ENCODE peak calls at places on chromosomes 1 and 21, in nine cellular contexts. E, U, F, N, A, W, D, X and Z are unnamed samples.

GRCh38 chr1:112557385-112557784 is 48.6 kb downstream of the WNT2B start:
- DNase-seq in E (no peak), X (no peak), D (no peak), U (peak), F (no peak), N (no peak), W (no peak), A (peak), Z (no peak)

GRCh38 chr1:78408830-78409229 is 81.9 kb upstream of the PTGFR start:
- DNase-seq in U (peak), F (peak), A (peak), N (no peak), X (no peak), E (no peak), W (no peak), D (no peak), Z (no peak)

GRCh38 chr21:43712268-43712942 is 6.5 kb upstream of the PDXK start:
- DNase-seq in U (peak), E (no peak), F (no peak), A (peak), X (no peak), D (peak), W (no peak), N (peak), Z (no peak)

GRCh38 chr1:96722161-96722908 is 751 bp downstream of the PTBP2 start:
- DNase-seq in E (peak), F (peak), W (peak), A (peak), X (peak), D (peak), U (peak), N (peak), Z (peak)

GRCh38 chr1:152902676-152903075 is 5.7 kb upstream of the IVL start:
- DNase-seq in X (no peak), E (no peak), N (no peak), F (no peak), W (no peak), D (no peak), U (no peak), A (no peak), Z (no peak)

GRCh38 chr1:29956343-29957030 is 720.2 kb downstream of the PTPRU start:
- DNase-seq in X (no peak), N (no peak), D (no peak), F (no peak), U (no peak), E (peak), A (no peak), W (no peak), Z (no peak)

GRCh38 chr1:35558374-35559316 is 1.0 kb downstream of the NCDN start:
- DNase-seq in U (no peak), F (no peak), W (no peak), N (no peak), X (peak), D (no peak), E (no peak), A (no peak), Z (no peak)

GRCh38 chr1:25148673-25149300 is 83.5 kb downstream of the SYF2 start:
- DNase-seq in E (no peak), A (no peak), U (peak), N (no peak), X (no peak), F (no peak), D (no peak), W (no peak), Z (no peak)

GRCh38 chr1:17012775-17013501 is 1.2 kb upstream of the ATP13A2 start:
- DNase-seq in U (no peak), F (no peak), N (peak), A (peak), X (no peak), D (peak), W (no peak), E (no peak), Z (no peak)

GRCh38 chr1:229631148-229631547 is 5.1 kb downstream of the URB2 start:
- DNase-seq in W (no peak), X (no peak), E (no peak), A (no peak), N (no peak), F (no peak), D (no peak), U (no peak), Z (no peak)

GRCh38 chr21:39651206-39651605 is 38.5 kb downstream of the B3GALT5 start:
- DNase-seq in E (no peak), F (no peak), X (no peak), A (peak), U (no peak), W (no peak), N (no peak), D (no peak), Z (no peak)

GRCh38 chr1:193537266-193538003 is 351.0 kb upstream of the B3GALT2 start:
- DNase-seq in E (no peak), U (no peak), X (no peak), N (no peak), W (no peak), F (no peak), A (no peak), D (no peak), Z (no peak)

GRCh38 chr1:112247036-112247597 is 148.9 kb upstream of the CTTNBP2NL start:
- DNase-seq in E (no peak), A (no peak), X (no peak), U (no peak), F (no peak), N (no peak), D (no peak), W (no peak), Z (no peak)

GRCh38 chr1:235168375-235168774 is 7.3 kb upstream of the RBM34 start:
- DNase-seq in E (no peak), A (no peak), D (no peak), F (no peak), N (no peak), U (no peak), X (no peak), W (no peak), Z (no peak)

GRCh38 chr1:99606306-99606705 is 39.6 kb upstream of the PALMD start:
- DNase-seq in U (no peak), A (no peak), F (no peak), N (no peak), E (no peak), X (no peak), W (no peak), D (no peak), Z (no peak)
- TF ChIP-seq CTCF in U (no peak), A (no peak), F (no peak), N (no peak), E (no peak), X (no peak), W (no peak), D (no peak), Z (no peak)

DNA sequence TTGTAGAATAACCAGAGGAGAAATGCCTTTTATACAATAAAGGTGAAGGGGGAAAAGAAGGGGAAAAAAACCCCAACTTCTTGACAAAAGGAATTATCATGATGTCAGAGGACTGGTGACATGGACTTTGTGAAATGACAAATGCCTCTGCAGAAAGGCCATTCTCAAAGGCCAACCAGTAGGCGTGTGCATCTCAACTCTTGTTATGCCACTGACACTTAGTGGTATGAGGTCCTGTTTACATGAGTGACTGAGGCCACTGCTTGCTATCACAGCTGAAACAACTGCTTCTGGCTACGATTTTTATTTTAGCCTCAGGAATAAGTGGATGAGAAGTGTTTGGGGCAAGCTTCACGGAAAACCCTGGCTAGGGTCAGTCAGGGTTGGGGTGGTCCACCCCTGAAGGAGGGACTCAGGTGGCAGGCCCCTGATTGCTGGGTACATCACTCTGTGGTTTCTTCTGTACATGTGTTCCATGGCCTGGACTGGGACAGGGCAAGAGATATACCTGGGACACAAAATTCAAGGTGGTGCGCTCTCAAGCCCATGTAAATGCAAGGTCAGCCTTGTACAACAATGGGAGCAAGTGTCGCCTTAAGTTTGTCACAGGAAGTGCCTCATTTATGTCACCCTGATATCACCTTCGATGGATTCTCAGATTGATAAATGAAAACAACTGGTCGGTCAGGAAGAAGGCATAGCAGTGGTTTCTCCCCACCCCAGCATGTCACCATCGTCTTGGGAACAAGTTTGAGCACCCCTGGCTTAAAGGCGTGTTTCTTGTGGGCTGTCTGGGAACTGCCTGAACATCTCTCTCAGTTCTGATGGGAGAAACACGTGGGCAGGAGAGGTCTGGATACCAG is 12.3 kb downstream of the RUNX1 start:
- DNase-seq in E (no peak), A (no peak), F (no peak), D (no peak), X (no peak), W (no peak), U (no peak), N (no peak), Z (no peak)
- TF ChIP-seq CTCF in E (no peak), A (no peak), F (no peak), D (no peak), X (no peak), W (no peak), U (no peak), N (no peak), Z (no peak)

DNA sequence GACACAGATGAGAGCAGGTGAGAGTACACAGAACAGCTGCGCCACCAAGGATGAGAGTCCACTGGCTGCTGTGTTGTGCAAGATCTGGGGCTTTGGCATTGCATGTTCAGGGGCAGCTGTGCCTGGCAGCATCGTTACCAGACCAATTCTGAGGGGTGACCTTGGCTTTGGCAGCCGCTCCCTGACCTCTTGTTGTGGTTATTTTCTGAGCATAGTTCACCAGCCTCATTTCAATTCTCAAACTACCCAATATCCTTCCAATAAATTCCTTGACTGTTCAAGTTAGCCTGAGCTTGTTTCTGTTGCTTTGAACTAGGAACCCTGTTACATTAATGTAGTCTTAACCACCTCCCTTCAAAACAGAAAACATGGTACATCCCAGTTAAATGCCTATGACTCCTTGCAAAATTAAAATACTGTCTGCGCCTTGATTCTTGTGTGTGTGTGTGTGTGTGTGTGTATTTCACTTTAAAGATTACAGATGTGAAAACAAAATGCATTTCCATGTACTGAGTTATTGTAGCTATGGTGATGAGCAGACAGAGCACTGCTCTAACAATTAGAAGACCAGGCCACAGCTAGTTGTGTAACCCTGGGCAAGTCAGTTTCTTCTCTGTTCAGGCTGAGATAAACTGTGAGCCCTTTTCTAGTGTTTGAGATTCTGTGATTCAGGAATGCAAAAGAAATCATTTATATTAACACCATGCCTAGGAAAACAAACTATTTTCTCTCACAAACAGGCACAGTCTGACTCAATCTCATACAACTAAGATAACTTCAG is 106.2 kb upstream of the GUCA2B start:
- DNase-seq in A (peak), F (peak), W (no peak), N (peak), U (no peak), X (no peak), D (no peak), E (no peak), Z (no peak)
- TF ChIP-seq CTCF in A (no peak), F (no peak), W (no peak), N (no peak), U (no peak), X (no peak), D (no peak), E (no peak), Z (no peak)

GRCh38 chr1:202659974-202660373 is 50.3 kb downstream of the SYT2 start:
- DNase-seq in N (no peak), W (no peak), U (no peak), A (no peak), D (no peak), E (no peak), F (no peak), X (no peak), Z (no peak)
- TF ChIP-seq CTCF in N (no peak), W (no peak), U (no peak), A (no peak), D (no peak), E (no peak), F (no peak), X (peak), Z (no peak)

GRCh38 chr1:7128293-7128692 is 343.0 kb downstream of the CAMTA1 start:
- DNase-seq in W (no peak), E (no peak), N (no peak), D (no peak), X (no peak), U (no peak), A (no peak), F (no peak), Z (no peak)

GRCh38 chr1:7130127-7130526 is 344.9 kb downstream of the CAMTA1 start:
- DNase-seq in W (no peak), A (no peak), X (no peak), D (no peak), N (no peak), F (no peak), U (no peak), E (no peak), Z (no peak)

GRCh38 chr1:7121622-7121988 is 336.4 kb downstream of the CAMTA1 start:
- DNase-seq in A (no peak), N (peak), E (peak), W (no peak), F (peak), U (no peak), X (no peak), D (no peak), Z (no peak)

DNA sequence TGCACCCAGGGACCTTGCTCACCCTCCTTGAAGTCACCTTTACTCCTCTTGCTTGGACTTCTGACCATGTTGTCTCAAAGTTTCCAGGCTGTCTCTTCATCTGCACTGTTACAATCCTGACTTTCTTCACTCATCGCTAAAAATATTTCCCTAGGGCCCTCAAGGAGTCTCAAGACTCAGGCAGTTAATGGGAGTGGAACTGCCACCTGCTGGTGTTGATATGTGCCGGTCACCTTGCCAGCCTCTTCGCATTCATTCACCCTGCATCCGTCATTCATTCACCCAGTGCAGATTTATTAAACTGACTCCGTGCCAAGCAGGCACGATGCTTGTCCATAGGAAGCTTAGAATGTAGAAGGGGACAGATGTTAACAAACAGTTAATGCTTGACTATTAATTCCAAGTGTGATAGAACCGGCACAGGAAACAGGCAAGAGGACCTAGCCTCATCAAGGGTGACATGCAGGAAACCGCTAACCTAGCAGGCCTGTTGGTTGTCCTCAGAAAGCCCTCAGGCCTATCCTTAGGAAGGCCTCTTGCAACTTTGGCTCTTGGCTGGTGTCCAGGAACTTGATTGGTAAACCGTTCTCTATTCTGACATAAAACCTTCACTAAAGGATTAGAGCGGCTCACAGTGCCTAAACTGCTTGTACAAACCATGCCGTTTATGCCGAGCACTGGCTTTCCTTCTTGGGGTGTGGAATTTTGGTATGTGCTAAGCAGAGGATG is 342.2 kb downstream of the CAMTA1 start:
- DNase-seq in N (no peak), X (no peak), E (no peak), U (no peak), D (no peak), A (no peak), W (no peak), F (no peak), Z (no peak)
- TF ChIP-seq CTCF in N (no peak), X (no peak), E (no peak), U (no peak), D (no peak), A (no peak), W (no peak), F (no peak), Z (no peak)

DNA sequence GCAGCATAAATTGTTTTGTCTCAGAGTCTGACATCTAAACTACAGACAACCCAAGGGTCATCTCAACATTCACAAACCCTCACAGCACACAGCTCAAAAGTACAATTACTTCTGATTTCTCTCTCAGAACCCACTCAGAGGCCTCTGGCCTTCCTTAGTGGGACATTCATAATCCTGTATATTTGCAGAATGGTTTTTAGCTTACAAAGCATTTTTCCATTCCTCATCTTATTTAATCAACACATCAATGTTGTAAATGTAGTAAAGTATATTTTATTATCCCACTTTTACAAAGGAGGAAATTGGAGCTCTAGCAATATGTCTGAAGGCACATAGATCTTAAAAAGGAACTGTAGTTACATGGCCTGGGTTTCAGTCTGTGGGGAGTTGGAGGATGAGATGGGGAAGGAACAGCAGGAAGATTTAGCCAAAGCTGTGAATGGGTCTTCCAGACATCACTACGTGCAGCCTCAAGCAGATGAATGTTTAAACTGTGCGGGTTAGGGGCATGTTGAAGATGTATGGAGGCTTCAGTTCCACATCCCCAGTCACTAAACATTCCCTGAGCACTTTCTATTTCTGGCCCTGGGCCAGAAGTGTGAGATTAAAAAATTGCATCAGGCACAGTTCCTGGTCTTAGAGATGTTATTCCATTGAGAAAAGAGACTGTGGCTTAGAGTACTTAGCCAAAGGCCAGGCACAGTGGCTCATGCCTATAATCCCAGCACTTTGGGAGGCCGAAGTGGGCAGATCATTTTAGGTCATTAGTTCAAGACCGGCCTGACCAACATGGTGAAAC is 13.3 kb downstream of the AKNAD1 start:
- DNase-seq in U (no peak), N (no peak), D (no peak), F (no peak), W (no peak), E (no peak), A (no peak), X (no peak), Z (no peak)
- TF ChIP-seq CTCF in U (no peak), N (no peak), D (no peak), F (no peak), W (no peak), E (no peak), A (no peak), X (no peak), Z (no peak)

GRCh38 chr21:29298348-29299045 is at the start of gene BACH1:
- DNase-seq in W (peak), E (peak), U (peak), X (peak), A (peak), D (peak), F (peak), N (peak), Z (peak)
- TF ChIP-seq CTCF in W (peak), E (peak), U (peak), X (no peak), A (no peak), D (peak), F (peak), N (peak), Z (no peak)

DNA sequence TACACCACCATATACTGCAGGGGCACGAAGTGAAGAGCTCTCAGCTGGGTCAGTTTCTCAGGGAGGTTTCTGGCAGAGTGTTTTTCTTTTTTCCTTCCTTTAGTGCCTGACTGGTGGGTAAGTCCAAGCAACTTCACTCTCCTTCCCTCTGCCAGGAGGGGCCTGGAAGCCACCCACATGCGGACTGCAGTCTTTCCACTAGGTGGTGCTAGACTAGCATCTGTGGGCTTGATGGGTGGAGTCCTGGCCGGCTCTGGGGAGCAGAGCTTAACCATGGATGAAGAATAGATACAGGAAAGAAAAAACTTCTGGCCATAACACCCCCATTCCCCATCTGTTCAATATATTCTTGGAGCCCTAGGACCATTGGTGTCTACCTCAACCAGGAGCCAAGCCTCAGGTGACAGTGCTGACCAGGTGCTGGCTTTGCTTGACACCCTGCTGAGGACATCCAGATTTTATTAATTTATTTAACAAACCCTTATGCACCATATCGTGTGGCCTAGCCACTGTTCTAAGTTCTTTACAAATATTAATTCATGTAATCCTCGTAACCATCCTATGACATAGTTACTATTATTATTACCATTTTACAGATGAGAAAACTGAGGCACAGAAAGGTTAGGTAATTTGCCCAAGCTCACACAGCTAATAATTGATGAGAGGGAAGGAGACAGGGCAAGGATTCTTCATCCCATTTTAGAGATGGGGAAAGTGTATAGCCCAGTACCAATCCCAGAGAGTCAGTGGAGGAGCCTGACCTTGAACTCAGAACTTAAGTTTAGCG is 126.7 kb upstream of the CSF3R start:
- DNase-seq in U (peak), X (peak), F (no peak), D (no peak), A (peak), E (no peak), W (peak), N (peak), Z (no peak)
- TF ChIP-seq CTCF in U (peak), X (peak), F (no peak), D (peak), A (peak), E (no peak), W (peak), N (peak), Z (peak)

GRCh38 chr1:1019122-1019999 is 559 bp upstream of the AGRN start:
- DNase-seq in W (peak), D (peak), X (peak), U (peak), N (peak), F (peak), E (peak), A (peak), Z (peak)
- TF ChIP-seq CTCF in W (peak), D (peak), X (peak), U (peak), N (peak), F (peak), E (peak), A (no peak), Z (peak)